ENCODE peak calls at places on chromosomes 5 and 9, in six cellular contexts. T is SK-N-SH, E is GM23338, U is RWPE1, W is HL-60, L is transverse colon. J is an unnamed sample.

GRCh38 chr9:113963914-113964739 is 88.0 kb downstream of the ZNF618 start:
- DNase-seq in T (no peak), E (peak), U (no peak), W (no peak), L (no peak), J (no peak)

GRCh38 chr9:87498046-87498815 is 564 bp downstream of the DAPK1 start:
- DNase-seq in T (peak), E (peak), U (peak), W (no peak), L (peak), J (peak)

GRCh38 chr5:139847790-139848507 is 52.3 kb downstream of the PSD2 start:
- DNase-seq in T (peak), E (peak), U (no peak), W (peak), L (peak), J (peak)

GRCh38 chr9:110579763-110580255 is 268 bp upstream of the SVEP1 start:
- DNase-seq in T (peak), E (peak), U (peak), W (no peak), L (no peak), J (no peak)

GRCh38 chr5:96344678-96345612 is 88.1 kb downstream of the PCSK1 start:
- DNase-seq in T (peak), E (peak), U (peak), W (peak), L (peak), J (peak)

GRCh38 chr5:93721045-93721444 is 20.4 kb downstream of the POU5F2 start:
- DNase-seq in T (no peak), E (no peak), U (no peak), W (no peak), L (no peak), J (no peak)

GRCh38 chr5:141841376-141841775 is 36.8 kb downstream of the PCDH1 start:
- DNase-seq in T (no peak), E (no peak), U (no peak), W (no peak), L (peak), J (no peak)

GRCh38 chr9:83245979-83246659 is 183.2 kb upstream of the RASEF start:
- DNase-seq in T (no peak), E (no peak), U (no peak), W (no peak), L (no peak), J (no peak)

GRCh38 chr5:145949474-145949873 is 13.1 kb downstream of the SH3RF2 start:
- DNase-seq in T (no peak), E (no peak), U (no peak), W (no peak), L (no peak), J (no peak)

DNA sequence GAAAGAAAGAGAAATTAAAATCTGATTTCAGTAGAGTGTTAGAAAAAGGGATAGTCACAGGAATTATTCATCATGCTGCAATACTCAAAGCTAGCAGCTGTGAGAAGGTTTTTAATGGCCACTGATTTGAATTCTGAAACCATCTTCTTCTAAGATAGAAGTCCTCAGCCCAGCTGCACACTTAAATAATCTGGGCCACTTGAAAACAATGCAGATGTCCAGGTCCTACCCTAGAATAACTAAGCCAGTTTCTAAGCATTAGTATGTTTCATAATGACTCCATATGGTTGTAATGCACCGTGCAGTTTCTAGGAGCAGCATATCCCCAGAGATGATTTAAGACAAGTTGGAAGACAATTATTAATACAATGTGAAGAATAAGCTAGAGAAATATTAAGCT is 159.9 kb upstream of the FBXL17 start:
- DNase-seq in T (no peak), E (no peak), U (no peak), W (no peak), L (no peak), J (peak)
- TF ChIP-seq CTCF in T (no peak), E (no peak), U (no peak), W (no peak), L (no peak), J (no peak)

GRCh38 chr5:162956570-162956969 is 480.8 kb upstream of the CCNG1 start:
- DNase-seq in T (no peak), E (peak), U (no peak), W (no peak), L (no peak), J (no peak)
- TF ChIP-seq CTCF in T (no peak), E (no peak), U (no peak), W (no peak), L (no peak), J (peak)

GRCh38 chr5:154199263-154199662 is 8.7 kb downstream of the GALNT10 start:
- DNase-seq in T (no peak), E (no peak), U (no peak), W (no peak), L (no peak), J (no peak)

GRCh38 chr5:154198611-154199230 is 8.2 kb downstream of the GALNT10 start:
- DNase-seq in T (no peak), E (peak), U (no peak), W (no peak), L (no peak), J (no peak)

GRCh38 chr5:154197801-154198461 is 7.4 kb downstream of the GALNT10 start:
- DNase-seq in T (no peak), E (no peak), U (peak), W (no peak), L (no peak), J (no peak)

GRCh38 chr5:154194348-154195329 is 4.1 kb downstream of the GALNT10 start:
- DNase-seq in T (no peak), E (peak), U (peak), W (no peak), L (no peak), J (no peak)

GRCh38 chr5:154196955-154197652 is 6.6 kb downstream of the GALNT10 start:
- DNase-seq in T (peak), E (peak), U (no peak), W (peak), L (no peak), J (no peak)
- TF ChIP-seq CTCF in T (peak), E (peak), U (no peak), W (peak), L (no peak), J (peak)

GRCh38 chr9:36788534-36788933 is 215.8 kb downstream of the MELK start:
- DNase-seq in T (no peak), E (peak), U (no peak), W (no peak), L (no peak), J (peak)
- TF ChIP-seq CTCF in T (no peak), E (peak), U (peak), W (no peak), L (peak), J (peak)

DNA sequence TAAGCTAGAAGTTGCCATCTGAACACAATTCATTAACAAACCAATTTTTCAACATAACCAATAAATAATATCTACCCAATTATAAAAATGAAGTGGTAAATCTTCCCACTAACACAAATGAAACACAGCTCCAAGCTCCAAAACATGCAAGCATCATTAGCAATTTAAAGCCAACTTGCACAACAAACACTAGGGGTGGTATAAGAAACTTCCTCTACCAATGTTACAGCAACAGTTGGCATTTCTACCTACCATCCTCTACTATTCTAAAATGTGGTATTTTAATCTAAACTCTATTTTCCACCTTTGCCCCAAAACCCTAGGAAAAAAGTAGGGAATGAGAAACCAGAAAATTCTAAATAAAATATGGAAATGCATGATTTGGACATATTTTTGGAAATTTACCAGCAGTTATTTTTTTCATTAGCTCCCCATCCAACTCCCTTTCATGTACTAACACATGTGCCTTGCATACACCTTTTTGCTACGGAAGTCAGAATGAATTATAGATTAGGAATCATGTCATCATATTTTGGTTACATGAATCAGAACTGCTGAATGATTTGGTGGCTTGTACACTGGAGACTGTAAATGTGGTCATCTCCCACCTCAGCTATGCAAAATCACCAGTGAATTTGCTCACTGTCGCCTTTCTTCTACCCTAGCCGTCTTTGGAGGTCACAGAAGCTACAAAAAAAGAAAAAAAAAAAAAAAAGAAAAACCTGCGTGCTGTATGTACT is 4.1 kb downstream of the NR6A1 start:
- DNase-seq in T (no peak), E (peak), U (peak), W (peak), L (no peak), J (no peak)
- TF ChIP-seq CTCF in T (peak), E (peak), U (peak), W (peak), L (no peak), J (peak)

GRCh38 chr5:82885657-82886389 is 191.4 kb downstream of the TMEM167A start:
- DNase-seq in T (no peak), E (no peak), U (no peak), W (no peak), L (no peak), J (no peak)
- TF ChIP-seq CTCF in T (no peak), E (peak), U (no peak), W (no peak), L (no peak), J (peak)

DNA sequence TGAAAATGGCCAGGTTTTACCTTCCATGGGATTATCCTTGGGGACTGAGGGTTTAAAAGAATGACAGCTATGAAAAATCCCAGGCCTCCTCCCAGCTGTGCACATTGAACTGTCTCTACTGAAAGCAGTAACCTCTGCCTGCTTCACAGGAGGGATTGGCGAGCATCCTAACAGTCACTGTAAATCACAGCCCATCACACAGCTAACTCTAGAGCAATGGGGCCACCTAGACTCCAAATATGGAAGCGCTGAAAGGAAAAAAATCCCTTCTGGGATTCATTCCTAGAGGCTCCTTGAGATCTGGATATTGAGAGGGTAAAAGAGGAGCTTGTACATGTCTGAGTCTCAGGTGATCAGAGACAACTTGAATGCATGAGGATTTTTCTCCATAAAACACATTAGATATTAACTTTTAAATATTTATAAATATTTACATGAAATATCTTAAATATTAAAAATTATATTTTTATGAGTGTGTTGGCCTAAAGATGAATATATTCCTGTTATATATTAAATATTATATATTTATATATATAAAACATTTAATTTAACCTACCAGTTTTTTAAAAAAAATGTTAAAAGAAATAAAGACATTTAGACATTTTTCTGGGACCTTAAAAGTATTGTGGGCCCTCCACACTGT is 133.8 kb upstream of the SLC24A2 start:
- DNase-seq in T (peak), E (peak), U (peak), W (no peak), L (no peak), J (no peak)
- TF ChIP-seq CTCF in T (peak), E (peak), U (peak), W (no peak), L (no peak), J (no peak)

DNA sequence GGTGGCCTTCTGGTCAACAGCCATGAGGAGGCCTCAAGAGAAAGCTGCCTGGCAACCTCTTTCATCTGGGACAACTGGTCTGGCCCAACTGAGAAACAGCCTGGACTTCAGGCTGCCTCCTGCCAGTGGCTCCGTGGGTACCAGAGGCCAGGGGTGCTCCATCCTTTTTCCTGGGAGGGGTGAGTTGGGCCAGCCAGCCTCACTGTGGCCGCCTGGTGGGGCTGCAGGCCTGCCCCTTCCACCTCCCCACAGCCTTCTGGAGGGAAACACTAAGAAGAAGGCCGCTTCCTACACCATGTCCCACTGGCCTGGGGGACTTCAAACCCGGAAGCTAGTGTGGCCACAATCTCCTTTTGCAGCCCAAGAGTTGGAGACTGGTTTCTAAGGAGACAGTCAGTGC is 13.8 kb upstream of the NKD2 start:
- DNase-seq in T (no peak), E (no peak), U (no peak), W (no peak), L (no peak), J (no peak)
- TF ChIP-seq CTCF in T (no peak), E (peak), U (no peak), W (no peak), L (no peak), J (peak)

DNA sequence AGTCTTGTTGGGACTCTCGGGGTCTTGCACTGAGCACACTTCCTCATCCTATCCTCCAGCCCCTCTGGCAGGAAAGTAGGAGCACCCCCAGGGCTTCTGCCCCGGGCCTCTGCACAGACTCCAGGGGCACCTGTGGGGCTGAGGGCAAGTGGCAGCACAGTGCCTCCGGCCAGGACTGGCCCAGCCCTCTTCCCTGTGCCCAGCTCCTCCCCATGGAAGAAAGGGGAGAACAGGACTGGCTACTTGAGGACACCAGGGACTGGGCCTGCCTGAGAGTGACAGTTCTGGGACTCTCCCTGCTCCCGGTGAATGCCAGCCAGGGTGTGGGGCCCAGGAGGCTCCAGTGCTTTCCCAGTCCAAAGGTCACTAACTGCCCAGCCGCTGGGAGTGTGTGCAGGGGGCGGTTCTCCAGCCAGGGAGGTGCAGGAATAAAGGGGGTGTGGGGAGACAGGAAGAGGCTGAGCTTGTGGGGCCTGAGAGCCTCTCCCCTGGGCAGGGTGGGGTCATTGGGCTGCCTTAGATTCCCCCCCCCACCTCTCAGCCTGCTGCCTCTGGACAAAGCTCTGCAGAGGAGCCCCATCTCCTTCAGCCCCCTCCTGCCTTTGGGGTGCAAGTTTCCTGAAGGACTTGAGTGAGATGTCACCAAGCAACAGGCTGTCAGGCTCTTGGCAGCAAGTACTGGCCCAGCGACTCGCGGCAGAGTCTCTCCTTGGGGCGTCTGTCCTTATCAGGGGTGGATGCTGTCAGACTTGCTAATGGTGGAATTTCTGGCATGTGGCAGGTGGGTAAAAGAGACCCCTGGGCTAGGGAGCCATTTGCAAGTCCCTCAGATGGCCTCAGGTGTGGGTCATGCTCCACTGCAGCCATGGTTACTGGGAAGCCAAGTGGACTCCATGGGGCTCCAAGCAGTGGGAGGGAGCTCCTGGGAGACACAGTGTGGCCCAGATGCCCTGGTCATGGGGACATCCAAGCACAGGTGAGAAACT is 19.1 kb upstream of the JADE2 start:
- DNase-seq in T (no peak), E (peak), U (peak), W (no peak), L (peak), J (no peak)
- TF ChIP-seq CTCF in T (no peak), E (no peak), U (no peak), W (no peak), L (no peak), J (no peak)

GRCh38 chr9:132199056-132199455 is 37.2 kb downstream of the NTNG2 start:
- DNase-seq in T (no peak), E (no peak), U (no peak), W (no peak), L (no peak), J (no peak)

GRCh38 chr9:132194508-132194907 is 32.6 kb downstream of the NTNG2 start:
- DNase-seq in T (no peak), E (no peak), U (no peak), W (no peak), L (no peak), J (no peak)

GRCh38 chr9:132197856-132198550 is 36.1 kb downstream of the NTNG2 start:
- DNase-seq in T (no peak), E (no peak), U (no peak), W (no peak), L (no peak), J (no peak)

GRCh38 chr9:132200706-132201105 is 38.8 kb downstream of the NTNG2 start:
- DNase-seq in T (no peak), E (no peak), U (no peak), W (no peak), L (no peak), J (no peak)

DNA sequence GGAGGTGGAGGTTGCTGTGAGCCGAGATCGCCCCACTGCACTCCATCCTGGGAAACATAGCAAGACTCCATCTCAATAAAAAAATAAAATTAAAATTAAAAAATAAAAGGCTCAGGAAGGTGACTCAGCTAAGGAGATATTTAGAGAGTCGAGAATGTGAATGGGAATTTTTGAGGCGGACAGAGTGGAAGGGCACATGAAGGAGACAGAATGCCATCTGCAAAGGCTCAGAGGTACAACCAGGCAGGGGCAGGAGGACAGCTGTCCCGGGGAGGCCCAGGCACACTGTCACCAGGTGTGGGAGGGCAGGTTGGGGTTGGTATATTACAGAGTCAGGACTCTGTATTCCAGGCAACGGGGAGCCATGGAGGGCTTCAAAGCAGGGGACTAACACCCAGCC is 35.5 kb downstream of the NTNG2 start:
- DNase-seq in T (no peak), E (no peak), U (no peak), W (no peak), L (no peak), J (no peak)
- TF ChIP-seq CTCF in T (no peak), E (no peak), U (no peak), W (no peak), L (no peak), J (no peak)